ENCODE peak calls at places on chromosomes 6 and 20, in seven cellular contexts. One of them, this sample, is unnamed.

GRCh38 chr6:27890351-27891299 is 21.6 kb downstream of the OR2B2 start:
- DNase-seq in astrocyte: peak; percentile 95
- DNase-seq in mesendoderm: peak; percentile 98
- DNase-seq in M059J: peak; percentile 91
- DNase-seq in SHP77: peak; percentile 91
- DNase-seq in amniotic stem cell: peak; percentile 70
- DNase-seq in stimulated activated CD4-positive, alpha-beta T cell treated with anti-CD3 and anti-CD28 coated beads, Interleukin-4, amount 100 ng/mL, for 24 hours: peak; percentile 70
- DNase-seq in this sample: peak; percentile 89

GRCh38 chr6:45791600-45792168 is 224.0 kb downstream of the CLIC5 start:
- DNase-seq in stimulated activated CD4-positive, alpha-beta T cell treated with anti-CD3 and anti-CD28 coated beads, Interleukin-4, amount 100 ng/mL, for 24 hours: no peak
- DNase-seq in amniotic stem cell: peak; percentile 4
- DNase-seq in astrocyte: peak; percentile 84
- DNase-seq in SHP77: no peak
- DNase-seq in mesendoderm: peak; percentile 14
- DNase-seq in M059J: peak; percentile 91
- DNase-seq in this sample: no peak

GRCh38 chr20:4150095-4150492 is 134.7 kb upstream of the RNF24 start:
- DNase-seq in amniotic stem cell: no peak
- DNase-seq in astrocyte: peak; percentile 56
- DNase-seq in stimulated activated CD4-positive, alpha-beta T cell treated with anti-CD3 and anti-CD28 coated beads, Interleukin-4, amount 100 ng/mL, for 24 hours: no peak
- DNase-seq in M059J: peak; percentile 72
- DNase-seq in mesendoderm: no peak
- DNase-seq in SHP77: no peak
- DNase-seq in this sample: no peak

GRCh38 chr6:36357872-36358234 is 21.2 kb upstream of the BNIP5 start:
- DNase-seq in astrocyte: no peak
- DNase-seq in M059J: no peak
- DNase-seq in SHP77: no peak
- DNase-seq in stimulated activated CD4-positive, alpha-beta T cell treated with anti-CD3 and anti-CD28 coated beads, Interleukin-4, amount 100 ng/mL, for 24 hours: no peak
- DNase-seq in amniotic stem cell: no peak
- DNase-seq in mesendoderm: no peak
- DNase-seq in this sample: no peak

GRCh38 chr6:155054851-155055250 is 59.7 kb downstream of the TIAM2 start:
- DNase-seq in amniotic stem cell: no peak
- DNase-seq in astrocyte: no peak
- DNase-seq in mesendoderm: no peak
- DNase-seq in SHP77: no peak
- DNase-seq in M059J: no peak
- DNase-seq in stimulated activated CD4-positive, alpha-beta T cell treated with anti-CD3 and anti-CD28 coated beads, Interleukin-4, amount 100 ng/mL, for 24 hours: no peak
- DNase-seq in this sample: no peak

GRCh38 chr6:75201901-75202672 is 3.8 kb downstream of the COL12A1 start:
- DNase-seq in astrocyte: peak; percentile 53
- DNase-seq in SHP77: peak; percentile 64
- DNase-seq in amniotic stem cell: no peak
- DNase-seq in mesendoderm: peak; percentile 44
- DNase-seq in stimulated activated CD4-positive, alpha-beta T cell treated with anti-CD3 and anti-CD28 coated beads, Interleukin-4, amount 100 ng/mL, for 24 hours: no peak
- DNase-seq in M059J: peak; percentile 84
- DNase-seq in this sample: no peak

GRCh38 chr6:117976030-117976651 is 69.1 kb downstream of the SLC35F1 start:
- DNase-seq in M059J: peak; percentile 29
- DNase-seq in SHP77: peak; percentile 72
- DNase-seq in stimulated activated CD4-positive, alpha-beta T cell treated with anti-CD3 and anti-CD28 coated beads, Interleukin-4, amount 100 ng/mL, for 24 hours: peak; percentile 18
- DNase-seq in mesendoderm: peak; percentile 83
- DNase-seq in amniotic stem cell: peak; percentile 7
- DNase-seq in astrocyte: peak; percentile 25
- DNase-seq in this sample: no peak

GRCh38 chr6:15496345-15497131 is 166.3 kb downstream of the DTNBP1 start:
- DNase-seq in astrocyte: no peak
- DNase-seq in mesendoderm: no peak
- DNase-seq in amniotic stem cell: no peak
- DNase-seq in stimulated activated CD4-positive, alpha-beta T cell treated with anti-CD3 and anti-CD28 coated beads, Interleukin-4, amount 100 ng/mL, for 24 hours: no peak
- DNase-seq in SHP77: no peak
- DNase-seq in M059J: no peak
- DNase-seq in this sample: no peak

GRCh38 chr6:16978686-16979085 is 123.2 kb upstream of the STMND1 start:
- DNase-seq in astrocyte: no peak
- DNase-seq in SHP77: no peak
- DNase-seq in M059J: no peak
- DNase-seq in stimulated activated CD4-positive, alpha-beta T cell treated with anti-CD3 and anti-CD28 coated beads, Interleukin-4, amount 100 ng/mL, for 24 hours: no peak
- DNase-seq in mesendoderm: no peak
- DNase-seq in amniotic stem cell: no peak
- DNase-seq in this sample: no peak

GRCh38 chr20:24612799-24613775 is 143.7 kb downstream of the SYNDIG1 start:
- DNase-seq in astrocyte: peak; percentile 3
- DNase-seq in stimulated activated CD4-positive, alpha-beta T cell treated with anti-CD3 and anti-CD28 coated beads, Interleukin-4, amount 100 ng/mL, for 24 hours: no peak
- DNase-seq in SHP77: no peak
- DNase-seq in mesendoderm: no peak
- DNase-seq in M059J: peak; percentile 36
- DNase-seq in amniotic stem cell: no peak
- DNase-seq in this sample: no peak

GRCh38 chr6:108546079-108547049 is 14.4 kb upstream of the FOXO3 start:
- DNase-seq in astrocyte: no peak
- DNase-seq in mesendoderm: no peak
- DNase-seq in SHP77: no peak
- DNase-seq in M059J: no peak
- DNase-seq in stimulated activated CD4-positive, alpha-beta T cell treated with anti-CD3 and anti-CD28 coated beads, Interleukin-4, amount 100 ng/mL, for 24 hours: no peak
- DNase-seq in amniotic stem cell: no peak
- DNase-seq in this sample: no peak

GRCh38 chr6:43885399-43886066 is 115.5 kb downstream of the VEGFA start:
- DNase-seq in M059J: no peak
- DNase-seq in mesendoderm: no peak
- DNase-seq in astrocyte: no peak
- DNase-seq in stimulated activated CD4-positive, alpha-beta T cell treated with anti-CD3 and anti-CD28 coated beads, Interleukin-4, amount 100 ng/mL, for 24 hours: no peak
- DNase-seq in amniotic stem cell: no peak
- DNase-seq in SHP77: no peak
- DNase-seq in this sample: no peak

GRCh38 chr20:54116550-54117235 is 46.3 kb upstream of the BCAS1 start:
- DNase-seq in astrocyte: no peak
- DNase-seq in stimulated activated CD4-positive, alpha-beta T cell treated with anti-CD3 and anti-CD28 coated beads, Interleukin-4, amount 100 ng/mL, for 24 hours: no peak
- DNase-seq in SHP77: no peak
- DNase-seq in M059J: no peak
- DNase-seq in mesendoderm: no peak
- DNase-seq in amniotic stem cell: no peak
- DNase-seq in this sample: no peak

GRCh38 chr6:157505912-157506491 is 125.0 kb downstream of the ZDHHC14 start:
- DNase-seq in amniotic stem cell: no peak
- DNase-seq in M059J: peak; percentile 22
- DNase-seq in mesendoderm: no peak
- DNase-seq in SHP77: no peak
- DNase-seq in astrocyte: no peak
- DNase-seq in stimulated activated CD4-positive, alpha-beta T cell treated with anti-CD3 and anti-CD28 coated beads, Interleukin-4, amount 100 ng/mL, for 24 hours: no peak
- DNase-seq in this sample: no peak

GRCh38 chr20:16256981-16257380 is 316.3 kb downstream of the KIF16B start:
- DNase-seq in astrocyte: no peak
- DNase-seq in M059J: no peak
- DNase-seq in mesendoderm: no peak
- DNase-seq in stimulated activated CD4-positive, alpha-beta T cell treated with anti-CD3 and anti-CD28 coated beads, Interleukin-4, amount 100 ng/mL, for 24 hours: no peak
- DNase-seq in amniotic stem cell: no peak
- DNase-seq in SHP77: no peak
- DNase-seq in this sample: no peak

GRCh38 chr20:23084845-23085355 is 1.2 kb downstream of the CD93 start:
- DNase-seq in astrocyte: no peak
- DNase-seq in M059J: no peak
- DNase-seq in mesendoderm: no peak
- DNase-seq in SHP77: no peak
- DNase-seq in stimulated activated CD4-positive, alpha-beta T cell treated with anti-CD3 and anti-CD28 coated beads, Interleukin-4, amount 100 ng/mL, for 24 hours: no peak
- DNase-seq in amniotic stem cell: no peak
- DNase-seq in this sample: no peak

GRCh38 chr6:40586800-40587201 is 363 bp downstream of the LRFN2 start:
- DNase-seq in mesendoderm: no peak
- DNase-seq in SHP77: no peak
- DNase-seq in astrocyte: no peak
- DNase-seq in amniotic stem cell: no peak
- DNase-seq in stimulated activated CD4-positive, alpha-beta T cell treated with anti-CD3 and anti-CD28 coated beads, Interleukin-4, amount 100 ng/mL, for 24 hours: no peak
- DNase-seq in M059J: no peak
- DNase-seq in this sample: no peak

GRCh38 chr6:163580311-163581030 is 166.0 kb downstream of the QKI start:
- DNase-seq in SHP77: no peak
- DNase-seq in mesendoderm: no peak
- DNase-seq in astrocyte: no peak
- DNase-seq in stimulated activated CD4-positive, alpha-beta T cell treated with anti-CD3 and anti-CD28 coated beads, Interleukin-4, amount 100 ng/mL, for 24 hours: no peak
- DNase-seq in M059J: no peak
- DNase-seq in amniotic stem cell: no peak
- DNase-seq in this sample: no peak

GRCh38 chr6:11459002-11459658 is 78.4 kb upstream of the TMEM170B start:
- DNase-seq in astrocyte: no peak
- DNase-seq in mesendoderm: peak; percentile 8
- DNase-seq in amniotic stem cell: no peak
- DNase-seq in M059J: no peak
- DNase-seq in SHP77: no peak
- DNase-seq in stimulated activated CD4-positive, alpha-beta T cell treated with anti-CD3 and anti-CD28 coated beads, Interleukin-4, amount 100 ng/mL, for 24 hours: no peak
- DNase-seq in this sample: no peak

GRCh38 chr20:4613718-4614620 is 107.7 kb upstream of the PRND start:
- DNase-seq in mesendoderm: peak; percentile 82
- DNase-seq in SHP77: peak; percentile 69
- DNase-seq in stimulated activated CD4-positive, alpha-beta T cell treated with anti-CD3 and anti-CD28 coated beads, Interleukin-4, amount 100 ng/mL, for 24 hours: peak; percentile 73
- DNase-seq in amniotic stem cell: no peak
- DNase-seq in astrocyte: peak; percentile 82
- DNase-seq in M059J: peak; percentile 84
- DNase-seq in this sample: peak; percentile 83

GRCh38 chr6:27752038-27752885 is 159.9 kb downstream of the OR2B2 start:
- DNase-seq in astrocyte: peak; percentile 60
- DNase-seq in SHP77: peak; percentile 73
- DNase-seq in amniotic stem cell: peak; percentile 67
- DNase-seq in M059J: peak; percentile 90
- DNase-seq in stimulated activated CD4-positive, alpha-beta T cell treated with anti-CD3 and anti-CD28 coated beads, Interleukin-4, amount 100 ng/mL, for 24 hours: peak; percentile 50
- DNase-seq in mesendoderm: peak; percentile 90
- DNase-seq in this sample: peak; percentile 57

GRCh38 chr20:43507150-43508080 is at the start of gene L3MBTL1:
- DNase-seq in stimulated activated CD4-positive, alpha-beta T cell treated with anti-CD3 and anti-CD28 coated beads, Interleukin-4, amount 100 ng/mL, for 24 hours: no peak
- DNase-seq in SHP77: peak; percentile 30
- DNase-seq in M059J: peak; percentile 55
- DNase-seq in mesendoderm: peak; percentile 73
- DNase-seq in astrocyte: no peak
- DNase-seq in amniotic stem cell: no peak
- DNase-seq in this sample: peak; percentile 18

GRCh38 chr6:159169557-159170332 is 545 bp downstream of the FNDC1 start:
- DNase-seq in astrocyte: peak; percentile 51
- DNase-seq in mesendoderm: peak; percentile 90
- DNase-seq in M059J: peak; percentile 28
- DNase-seq in SHP77: no peak
- DNase-seq in amniotic stem cell: no peak
- DNase-seq in stimulated activated CD4-positive, alpha-beta T cell treated with anti-CD3 and anti-CD28 coated beads, Interleukin-4, amount 100 ng/mL, for 24 hours: peak; percentile 24
- DNase-seq in this sample: peak; percentile 33

GRCh38 chr6:85041376-85041775 is 277.0 kb upstream of the TBX18 start:
- DNase-seq in M059J: no peak
- DNase-seq in SHP77: no peak
- DNase-seq in amniotic stem cell: no peak
- DNase-seq in stimulated activated CD4-positive, alpha-beta T cell treated with anti-CD3 and anti-CD28 coated beads, Interleukin-4, amount 100 ng/mL, for 24 hours: no peak
- DNase-seq in mesendoderm: no peak
- DNase-seq in astrocyte: no peak
- DNase-seq in this sample: no peak

GRCh38 chr20:19676202-19676601 is 81.9 kb upstream of the RIN2 start:
- DNase-seq in SHP77: no peak
- DNase-seq in astrocyte: no peak
- DNase-seq in stimulated activated CD4-positive, alpha-beta T cell treated with anti-CD3 and anti-CD28 coated beads, Interleukin-4, amount 100 ng/mL, for 24 hours: no peak
- DNase-seq in M059J: no peak
- DNase-seq in amniotic stem cell: no peak
- DNase-seq in mesendoderm: no peak
- DNase-seq in this sample: no peak